ENCODE peak calls at places on chromosomes 3 and 15, in four cellular contexts. One of them, this sample, is unnamed. For H3K27me3 and H3K4me1, the result is how much of the 10 kb centered on the place peaks cover.

GRCh38 chr15:42144841-42145375 is 11.5 kb downstream of the PLA2G4F start:
- DNase-seq in thoracic aorta: no peak
- DNase-seq in heart left ventricle: no peak
- DNase-seq in right cardiac atrium: no peak
- DNase-seq in this sample: no peak

GRCh38 chr15:70523634-70524033 is 239.7 kb downstream of the UACA start:
- DNase-seq in thoracic aorta: no peak
- DNase-seq in heart left ventricle: no peak
- DNase-seq in right cardiac atrium: no peak
- DNase-seq in this sample: no peak

GRCh38 chr3:153673853-153674252 is 447.3 kb upstream of the ARHGEF26 start:
- DNase-seq in thoracic aorta: no peak
- DNase-seq in heart left ventricle: no peak
- DNase-seq in right cardiac atrium: no peak
- DNase-seq in this sample: no peak

GRCh38 chr3:150293401-150294001 is 114.6 kb upstream of the TSC22D2 start:
- DNase-seq in thoracic aorta: no peak
- DNase-seq in heart left ventricle: no peak
- DNase-seq in right cardiac atrium: no peak
- DNase-seq in this sample: no peak

GRCh38 chr3:150106752-150107428 is 136.2 kb upstream of the PFN2 start:
- DNase-seq in thoracic aorta: no peak
- DNase-seq in heart left ventricle: no peak
- DNase-seq in right cardiac atrium: no peak
- DNase-seq in this sample: no peak

GRCh38 chr15:76711351-76711827 is 193.8 kb downstream of the SCAPER start:
- DNase-seq in thoracic aorta: no peak
- DNase-seq in heart left ventricle: no peak
- DNase-seq in right cardiac atrium: no peak
- DNase-seq in this sample: no peak

GRCh38 chr3:138441256-138441655 is 6.8 kb downstream of the ESYT3 start:
- DNase-seq in thoracic aorta: no peak
- DNase-seq in heart left ventricle: no peak
- DNase-seq in right cardiac atrium: no peak
- DNase-seq in this sample: no peak

GRCh38 chr15:51883436-51883835 is 54.0 kb downstream of the TMOD3 start:
- DNase-seq in thoracic aorta: no peak
- DNase-seq in heart left ventricle: no peak
- DNase-seq in right cardiac atrium: no peak
- DNase-seq in this sample: no peak

GRCh38 chr3:57652203-57652602 is 40.7 kb downstream of the DENND6A start:
- DNase-seq in thoracic aorta: no peak
- DNase-seq in heart left ventricle: no peak
- DNase-seq in right cardiac atrium: no peak
- DNase-seq in this sample: no peak

DNA sequence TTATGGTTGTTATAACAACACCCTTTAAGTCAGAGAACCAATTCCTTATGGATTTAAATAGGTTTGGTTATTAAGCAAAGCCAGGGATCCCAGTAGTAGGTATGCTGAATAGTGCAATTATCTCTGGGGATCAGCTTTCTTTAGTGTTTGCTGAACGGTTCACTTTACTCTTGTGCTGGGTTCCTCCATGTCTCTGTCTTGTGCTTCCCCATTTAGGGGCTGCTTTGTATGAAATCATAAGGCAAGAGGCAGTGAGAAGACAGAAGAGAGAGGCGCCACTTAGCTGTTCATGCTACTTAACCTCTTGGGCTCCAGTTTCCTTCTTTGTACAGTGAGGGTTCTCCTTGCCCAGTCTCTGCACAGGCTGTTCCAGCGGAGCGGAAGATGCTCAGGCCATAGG is 3.5 kb downstream of the ST6GAL1 start:
- DNase-seq in thoracic aorta: no peak
- DNase-seq in heart left ventricle: no peak
- DNase-seq in right cardiac atrium: no peak
- DNase-seq in this sample: no peak
- H3K27me3 ChIP-seq in thoracic aorta: under half
- H3K27me3 ChIP-seq in heart left ventricle: under half
- H3K27me3 ChIP-seq in right cardiac atrium: under half
- H3K27me3 ChIP-seq in this sample: under half

DNA sequence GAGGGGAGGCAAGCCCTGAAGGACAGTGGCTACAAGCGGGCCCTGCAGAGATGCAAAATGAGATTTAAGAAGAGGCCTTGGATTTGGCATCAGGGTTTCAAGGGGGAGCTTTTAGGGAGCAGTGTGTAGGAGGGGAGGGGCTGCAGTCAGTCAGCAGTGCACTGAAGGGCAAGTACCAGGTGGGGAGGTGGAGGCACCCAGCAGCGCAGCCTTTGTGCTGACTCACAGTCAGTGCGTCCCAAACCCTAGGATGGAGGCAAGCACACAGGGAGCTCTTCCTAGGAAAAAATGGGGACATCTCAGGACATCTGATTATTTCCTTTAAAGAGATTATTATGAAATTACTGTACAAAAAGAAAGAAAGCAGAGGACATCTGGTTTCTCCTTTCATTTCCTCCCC is 80.0 kb downstream of the AAGAB start:
- DNase-seq in thoracic aorta: no peak
- DNase-seq in heart left ventricle: no peak
- DNase-seq in right cardiac atrium: no peak
- DNase-seq in this sample: no peak
- H3K4me1 ChIP-seq in thoracic aorta: under half
- H3K4me1 ChIP-seq in heart left ventricle: under half
- H3K4me1 ChIP-seq in right cardiac atrium: under half
- H3K4me1 ChIP-seq in this sample: under half

DNA sequence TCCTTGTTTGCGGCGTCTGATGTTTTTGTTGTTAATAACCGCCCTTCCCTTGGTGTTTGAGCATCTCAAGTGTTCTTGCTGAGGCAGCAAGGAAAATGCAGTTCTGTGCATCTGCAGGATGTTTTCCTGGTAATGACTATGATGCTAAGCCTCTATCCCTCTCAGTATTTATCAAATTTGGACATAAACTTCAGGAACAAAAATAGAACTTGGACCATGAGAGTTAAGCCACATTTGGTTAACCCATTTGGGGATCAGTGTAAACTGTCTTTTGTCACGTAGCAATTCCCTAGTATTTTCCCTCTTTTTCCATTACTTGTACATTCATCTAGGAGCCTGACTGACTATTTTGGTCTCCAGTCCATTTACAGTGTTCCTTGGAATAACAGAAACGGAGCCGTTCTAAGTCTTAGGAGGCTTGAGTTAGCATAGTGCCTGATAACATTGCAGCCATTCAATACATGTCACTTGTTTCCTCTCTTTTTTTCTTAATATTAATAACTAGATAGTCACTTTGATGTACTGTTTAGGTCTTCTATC is 250.8 kb downstream of the RBMS3 start:
- DNase-seq in thoracic aorta: no peak
- DNase-seq in heart left ventricle: no peak
- DNase-seq in right cardiac atrium: no peak
- DNase-seq in this sample: no peak
- H3K4me3 ChIP-seq in thoracic aorta: no peak
- H3K4me3 ChIP-seq in heart left ventricle: no peak
- H3K4me3 ChIP-seq in right cardiac atrium: no peak
- H3K4me3 ChIP-seq in this sample: no peak

GRCh38 chr3:27714101-27714526 is 8.0 kb downstream of the EOMES start:
- DNase-seq in thoracic aorta: no peak
- DNase-seq in heart left ventricle: no peak
- DNase-seq in right cardiac atrium: no peak
- DNase-seq in this sample: no peak
- H3K27me3 ChIP-seq in thoracic aorta: under half
- H3K27me3 ChIP-seq in heart left ventricle: half or more
- H3K27me3 ChIP-seq in right cardiac atrium: under half
- H3K27me3 ChIP-seq in this sample: under half

GRCh38 chr3:52893723-52894122 is 3.6 kb downstream of the STIMATE start:
- DNase-seq in thoracic aorta: no peak
- DNase-seq in heart left ventricle: no peak
- DNase-seq in right cardiac atrium: peak
- DNase-seq in this sample: no peak

GRCh38 chr3:52894756-52895155 is 2.6 kb downstream of the STIMATE start:
- DNase-seq in thoracic aorta: no peak
- DNase-seq in heart left ventricle: no peak
- DNase-seq in right cardiac atrium: no peak
- DNase-seq in this sample: no peak

GRCh38 chr3:52895416-52895815 is 1.9 kb downstream of the STIMATE start:
- DNase-seq in thoracic aorta: no peak
- DNase-seq in heart left ventricle: no peak
- DNase-seq in right cardiac atrium: no peak
- DNase-seq in this sample: no peak

GRCh38 chr3:52897130-52898109 is at the start of gene STIMATE:
- DNase-seq in thoracic aorta: peak
- DNase-seq in heart left ventricle: peak
- DNase-seq in right cardiac atrium: peak
- DNase-seq in this sample: peak

GRCh38 chr3:52896613-52897012 is 735 bp downstream of the STIMATE start:
- DNase-seq in thoracic aorta: no peak
- DNase-seq in heart left ventricle: no peak
- DNase-seq in right cardiac atrium: no peak
- DNase-seq in this sample: no peak
- H3K4me1 ChIP-seq in thoracic aorta: half or more
- H3K4me1 ChIP-seq in heart left ventricle: half or more
- H3K4me1 ChIP-seq in right cardiac atrium: under half
- H3K4me1 ChIP-seq in this sample: under half

DNA sequence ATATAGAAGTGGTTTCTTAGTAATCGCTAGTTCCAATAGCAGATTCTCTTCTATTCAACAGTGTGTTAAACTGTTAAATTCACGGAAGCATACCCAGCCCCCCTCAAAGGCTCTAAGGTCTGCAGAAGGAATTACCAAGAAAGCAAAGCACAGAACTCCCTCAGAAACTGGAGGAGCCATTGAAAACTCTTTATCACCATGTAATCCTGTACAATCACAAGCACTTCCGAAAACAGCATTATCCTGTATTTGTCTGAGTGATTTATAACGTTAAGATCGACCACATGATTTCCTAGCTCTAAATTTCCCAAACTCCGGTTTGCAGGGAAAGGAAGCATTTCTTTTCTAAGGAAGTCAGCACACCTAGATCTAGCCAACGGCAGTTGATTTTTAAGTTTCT is 20.0 kb downstream of the MYO1E start:
- DNase-seq in thoracic aorta: no peak
- DNase-seq in heart left ventricle: no peak
- DNase-seq in right cardiac atrium: no peak
- DNase-seq in this sample: no peak
- H3K4me3 ChIP-seq in thoracic aorta: no peak
- H3K4me3 ChIP-seq in heart left ventricle: no peak
- H3K4me3 ChIP-seq in right cardiac atrium: no peak
- H3K4me3 ChIP-seq in this sample: no peak

DNA sequence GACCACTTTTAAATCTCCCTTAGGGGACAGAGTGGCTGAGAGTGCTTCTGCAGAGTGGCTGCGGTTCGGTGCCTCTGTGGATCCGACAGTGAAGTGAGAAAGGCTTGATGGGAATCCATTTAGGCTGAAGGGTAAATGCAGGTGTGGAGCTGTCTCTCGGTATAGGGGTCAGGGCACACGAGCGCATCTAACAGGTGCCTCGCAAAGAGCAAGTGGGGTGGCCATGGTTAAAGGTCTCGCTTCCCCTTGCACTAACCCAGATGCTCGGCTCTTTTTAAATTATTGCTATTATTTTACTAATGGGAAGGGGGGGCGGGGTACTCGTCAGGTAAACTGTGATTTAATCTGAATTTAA is 598 bp upstream of the GJD2 start:
- DNase-seq in thoracic aorta: no peak
- DNase-seq in heart left ventricle: no peak
- DNase-seq in right cardiac atrium: peak
- DNase-seq in this sample: no peak
- H3K27me3 ChIP-seq in thoracic aorta: under half
- H3K27me3 ChIP-seq in heart left ventricle: under half
- H3K27me3 ChIP-seq in right cardiac atrium: under half
- H3K27me3 ChIP-seq in this sample: under half

GRCh38 chr3:194178693-194179092 is 42.7 kb downstream of the HES1 start:
- DNase-seq in thoracic aorta: no peak
- DNase-seq in heart left ventricle: no peak
- DNase-seq in right cardiac atrium: no peak
- DNase-seq in this sample: no peak
- H3K4me1 ChIP-seq in thoracic aorta: under half
- H3K4me1 ChIP-seq in heart left ventricle: under half
- H3K4me1 ChIP-seq in right cardiac atrium: under half
- H3K4me1 ChIP-seq in this sample: under half

This sample was measured in adrenal gland.